ENCODE peak calls at places on chromosomes 2 and 18, in seven cellular contexts. V is right cardiac atrium; W is AG08396; F is activated CD4-positive, CD25-positive, alpha-beta regulatory T cell; Y is mucosa of gallbladder; D is HEK293T; K is stimulated activated CD8-positive, alpha-beta memory T cell treated with anti-CD3 and anti-CD28 coated beads, Interleukin-2, amount 100 ng/mL, for 1 hour. A is an unnamed sample.

GRCh38 chr2:37586663-37587409 is 84.6 kb downstream of the CDC42EP3 start:
- DNase-seq in V (no peak), W (no peak), F (no peak), Y (no peak), D (no peak), K (no peak), A (no peak)

GRCh38 chr18:75884728-75885127 is 457.2 kb upstream of the SMIM21 start:
- DNase-seq in V (no peak), W (no peak), F (no peak), Y (no peak), D (no peak), K (no peak), A (no peak)

GRCh38 chr2:113818382-113818951 is 62.0 kb upstream of the SLC35F5 start:
- DNase-seq in V (no peak), W (peak), F (no peak), Y (peak), D (peak), K (no peak), A (no peak)

GRCh38 chr2:14016289-14016955 is 616.1 kb upstream of the LRATD1 start:
- DNase-seq in V (no peak), W (no peak), F (no peak), Y (peak), D (no peak), K (no peak), A (no peak)

GRCh38 chr2:120239488-120240287 is 13.0 kb upstream of the RALB start:
- DNase-seq in V (peak), W (peak), F (no peak), Y (no peak), D (no peak), K (no peak), A (no peak)

GRCh38 chr18:9410515-9410914 is 64.8 kb upstream of the RALBP1 start:
- DNase-seq in V (no peak), W (no peak), F (no peak), Y (no peak), D (no peak), K (no peak), A (no peak)

GRCh38 chr18:50126466-50126865 is 68.5 kb downstream of the MYO5B start:
- DNase-seq in V (no peak), W (no peak), F (no peak), Y (no peak), D (no peak), K (no peak), A (no peak)

GRCh38 chr18:9863282-9863681 is 22.5 kb upstream of the TXNDC2 start:
- DNase-seq in V (no peak), W (no peak), F (no peak), Y (no peak), D (no peak), K (no peak), A (no peak)

GRCh38 chr2:231687133-231687852 is 21.0 kb upstream of the PTMA start:
- DNase-seq in V (peak), W (peak), F (peak), Y (peak), D (peak), K (peak), A (peak)

GRCh38 chr18:57716550-57716949 is 86.6 kb downstream of the ATP8B1 start:
- DNase-seq in V (no peak), W (no peak), F (no peak), Y (no peak), D (no peak), K (no peak), A (no peak)

GRCh38 chr2:121291251-121291580 is 6.2 kb upstream of the TFCP2L1 start:
- DNase-seq in V (no peak), W (no peak), F (no peak), Y (no peak), D (no peak), K (no peak), A (no peak)

GRCh38 chr2:153864022-153864421 is 7.7 kb upstream of the GALNT13 start:
- DNase-seq in V (no peak), W (no peak), F (no peak), Y (no peak), D (no peak), K (no peak), A (no peak)

GRCh38 chr2:45191972-45192371 is 182.7 kb upstream of the SIX2 start:
- DNase-seq in V (peak), W (no peak), F (no peak), Y (no peak), D (no peak), K (no peak), A (no peak)

GRCh38 chr2:8602809-8603208 is 79.0 kb upstream of the ID2 start:
- DNase-seq in V (no peak), W (no peak), F (no peak), Y (no peak), D (no peak), K (no peak), A (no peak)

GRCh38 chr2:44560352-44560751 is 198.6 kb downstream of the CAMKMT start:
- DNase-seq in V (no peak), W (no peak), F (no peak), Y (no peak), D (no peak), K (no peak), A (no peak)

GRCh38 chr2:120934891-120935338 is 199.2 kb downstream of the GLI2 start:
- DNase-seq in V (peak), W (peak), F (no peak), Y (peak), D (no peak), K (no peak), A (no peak)

GRCh38 chr2:180202591-180202990 is 195.5 kb upstream of the CWC22 start:
- DNase-seq in V (no peak), W (no peak), F (no peak), Y (peak), D (no peak), K (no peak), A (no peak)

GRCh38 chr2:150296795-150297546 is 190.5 kb downstream of the RND3 start:
- DNase-seq in V (no peak), W (no peak), F (no peak), Y (no peak), D (no peak), K (no peak), A (no peak)

GRCh38 chr18:74834424-74835309 is 237.0 kb downstream of the ZNF407 start:
- DNase-seq in V (no peak), W (no peak), F (no peak), Y (no peak), D (no peak), K (no peak), A (no peak)

A was measured in activated T-helper 1 cell treated with anti-CD3 and anti-CD28 coated beads, Interleukin-2, amount 50 U/mL, for 16 hours.